ENCODE peak calls at places on chromosome 18, in seven cellular contexts. L is RPMI8226; K is activated CD4-positive, alpha-beta T cell treated with anti-CD3 and anti-CD28 coated beads, Interleukin-2, amount 10 ng/mL, durations not matched to agents 7 days and 5 days; C is iPS DF 19.7; Q is HEK293T; O is ACHN; P is H9. M is an unnamed sample.
A peak's percentile ranks its signal among the peaks of the same experiment; 100 is the strongest.

GRCh38 chr18:23067236-23067635 is 68.0 kb upstream of the CABLES1 start:
- DNase-seq in L (no peak), K (no peak), C (no peak), Q (no peak), O (peak; percentile 27), P (no peak), M (no peak)

GRCh38 chr18:56166914-56167313 is 471.5 kb downstream of the TXNL1 start:
- DNase-seq in L (no peak), K (no peak), C (no peak), Q (no peak), O (no peak), P (no peak), M (no peak)

GRCh38 chr18:10783941-10784340 is 258.1 kb downstream of the NAPG start:
- DNase-seq in L (no peak), K (no peak), C (no peak), Q (no peak), O (no peak), P (no peak), M (no peak)

GRCh38 chr18:10213526-10213925 is 240.9 kb upstream of the APCDD1 start:
- DNase-seq in L (peak; percentile 61), K (peak; percentile 58), C (no peak), Q (no peak), O (no peak), P (no peak), M (no peak)

GRCh38 chr18:13136056-13136688 is 82.4 kb upstream of the LDLRAD4 start:
- DNase-seq in L (peak; percentile 65), K (peak; percentile 14), C (no peak), Q (no peak), O (no peak), P (no peak), M (peak; percentile 26)

GRCh38 chr18:7681261-7681660 is 114.1 kb downstream of the PTPRM start:
- DNase-seq in L (no peak), K (no peak), C (no peak), Q (no peak), O (no peak), P (no peak), M (no peak)

GRCh38 chr18:52484977-52485376 is 145.0 kb downstream of the DCC start:
- DNase-seq in L (no peak), K (no peak), C (no peak), Q (no peak), O (peak; percentile 24), P (no peak), M (no peak)

GRCh38 chr18:28831476-28831875 is 654.5 kb upstream of the CDH2 start:
- DNase-seq in L (no peak), K (no peak), C (no peak), Q (no peak), O (no peak), P (no peak), M (no peak)

GRCh38 chr18:58911241-58911640 is 46.6 kb downstream of the ZNF532 start:
- DNase-seq in L (no peak), K (no peak), C (no peak), Q (no peak), O (no peak), P (no peak), M (no peak)